ENCODE peak calls at places on chromosomes 12 and 14, in seven cellular contexts. A is NCI-H526 treated with DMSO at 0.1 percent for 48 hours, D is progenitor cell of endocrine pancreas, L is epithelial cell of proximal tubule, H is AG04450, Y is GF-D8, R is EL. J is an unnamed sample.

GRCh38 chr14:104276435-104276834 is 138.0 kb downstream of the KIF26A start:
- DNase-seq in A (no peak), D (no peak), L (no peak), H (no peak), Y (no peak), R (no peak), J (no peak)

GRCh38 chr12:59031313-59031712 is 111.0 kb upstream of the LRIG3 start:
- DNase-seq in A (no peak), D (no peak), L (no peak), H (no peak), Y (no peak), R (no peak), J (no peak)

GRCh38 chr14:83734431-83734830 is 1795.5 kb upstream of the FLRT2 start:
- DNase-seq in A (no peak), D (no peak), L (no peak), H (no peak), Y (no peak), R (no peak), J (no peak)

GRCh38 chr14:39279515-39279914 is 45.8 kb downstream of the MIA2 start:
- DNase-seq in A (no peak), D (no peak), L (no peak), H (no peak), Y (no peak), R (no peak), J (no peak)

GRCh38 chr12:43332977-43333649 is 218.9 kb downstream of the ADAMTS20 start:
- DNase-seq in A (no peak), D (no peak), L (no peak), H (no peak), Y (no peak), R (peak), J (no peak)

GRCh38 chr12:12682284-12682683 is 13.7 kb downstream of the GPR19 start:
- DNase-seq in A (no peak), D (no peak), L (no peak), H (no peak), Y (no peak), R (no peak), J (no peak)

GRCh38 chr12:2922329-2922728 is 31.6 kb downstream of the TULP3 start:
- DNase-seq in A (no peak), D (no peak), L (no peak), H (no peak), Y (no peak), R (peak), J (no peak)

GRCh38 chr12:88300931-88301330 is 158.8 kb downstream of the TMTC3 start:
- DNase-seq in A (no peak), D (no peak), L (no peak), H (no peak), Y (no peak), R (no peak), J (peak)

GRCh38 chr12:124006582-124007170 is 33.7 kb downstream of the ZNF664 start:
- DNase-seq in A (no peak), D (no peak), L (no peak), H (no peak), Y (no peak), R (no peak), J (no peak)

GRCh38 chr12:124747426-124748161 is 116.1 kb downstream of the SCARB1 start:
- DNase-seq in A (no peak), D (no peak), L (peak), H (no peak), Y (peak), R (peak), J (no peak)

GRCh38 chr12:81668475-81668874 is 90.7 kb downstream of the PPFIA2 start:
- DNase-seq in A (no peak), D (no peak), L (peak), H (no peak), Y (no peak), R (peak), J (no peak)

GRCh38 chr12:69388371-69388770 is 28.8 kb downstream of the YEATS4 start:
- DNase-seq in A (no peak), D (no peak), L (peak), H (peak), Y (no peak), R (peak), J (peak)

GRCh38 chr14:60647081-60647836 is 2.0 kb downstream of the SIX1 start:
- DNase-seq in A (peak), D (no peak), L (no peak), H (no peak), Y (no peak), R (peak), J (peak)